ENCODE peak calls at places on chromosomes 12 and 14, in seven cellular contexts. W is CD4-positive, alpha-beta T cell; H is SK-MEL-5; P is GM10248; F is naive thymus-derived CD8-positive, alpha-beta T cell; D is mucosa of descending colon; L is aorta. I is an unnamed sample.

GRCh38 chr14:60705100-60705499 is 19.1 kb downstream of the SIX4 start:
- DNase-seq in W (no peak), H (no peak), P (no peak), F (no peak), D (no peak), L (no peak), I (no peak)

GRCh38 chr12:59322473-59322872 is 273.4 kb upstream of the SLC16A7 start:
- DNase-seq in W (no peak), H (peak; percentile 81), P (no peak), F (no peak), D (no peak), L (no peak), I (no peak)

GRCh38 chr14:103185051-103186027 is 62.1 kb downstream of the TNFAIP2 start:
- DNase-seq in W (no peak), H (peak; percentile 62), P (peak; percentile 42), F (no peak), D (no peak), L (no peak), I (no peak)

GRCh38 chr12:21971344-21971743 is 30.1 kb upstream of the ABCC9 start:
- DNase-seq in W (no peak), H (no peak), P (no peak), F (no peak), D (no peak), L (no peak), I (no peak)

GRCh38 chr12:59620326-59620725 is 24.5 kb downstream of the SLC16A7 start:
- DNase-seq in W (no peak), H (peak; percentile 62), P (no peak), F (no peak), D (no peak), L (no peak), I (no peak)

GRCh38 chr12:54082402-54082892 is 28.8 kb downstream of the HOXC4 start:
- DNase-seq in W (peak; percentile 52), H (no peak), P (no peak), F (peak; percentile 67), D (peak; percentile 54), L (no peak), I (peak; percentile 16)

GRCh38 chr12:53071591-53072551 is 7.3 kb downstream of the SPRYD3 start:
- DNase-seq in W (no peak), H (no peak), P (no peak), F (no peak), D (no peak), L (peak; percentile 90), I (no peak)

GRCh38 chr14:51806624-51807023 is 53.8 kb upstream of the GNG2 start:
- DNase-seq in W (no peak), H (no peak), P (no peak), F (no peak), D (no peak), L (no peak), I (no peak)

GRCh38 chr12:12803186-12803585 is 10.0 kb upstream of the DDX47 start:
- DNase-seq in W (peak; percentile 52), H (peak; percentile 50), P (peak; percentile 68), F (peak; percentile 69), D (peak; percentile 87), L (no peak), I (no peak)

GRCh38 chr14:74739293-74740030 is 23.7 kb upstream of the YLPM1 start:
- DNase-seq in W (no peak), H (no peak), P (no peak), F (no peak), D (no peak), L (no peak), I (no peak)

GRCh38 chr12:97211421-97211820 is 251.2 kb upstream of the RMST start:
- DNase-seq in W (no peak), H (no peak), P (no peak), F (no peak), D (no peak), L (no peak), I (no peak)

GRCh38 chr12:86228656-86229055 is 27.5 kb downstream of the MGAT4C start:
- DNase-seq in W (no peak), H (no peak), P (no peak), F (no peak), D (no peak), L (no peak), I (no peak)